ENCODE peak calls at places on chromosomes 12 and 14, in eight cellular contexts. N, X, H, P, W, I, E and Q are unnamed samples. For H3K4me1 and H3K9me3, the result is how much of the 10 kb centered on the place peaks cover.

GRCh38 chr12:131108171-131108955 is 154.7 kb downstream of the ADGRD1 start:
- DNase-seq in N (no peak), X (no peak), H (no peak), P (no peak), W (no peak), I (no peak), E (no peak), Q (no peak)

GRCh38 chr14:103207404-103208072 is 84.3 kb downstream of the TNFAIP2 start:
- DNase-seq in N (peak), X (peak), H (no peak), P (no peak), W (peak), I (no peak), E (peak), Q (no peak)

GRCh38 chr12:67595365-67595764 is 53.2 kb upstream of the DYRK2 start:
- DNase-seq in N (no peak), X (no peak), H (no peak), P (no peak), W (no peak), I (no peak), E (no peak), Q (no peak)

GRCh38 chr14:95507701-95508103 is 8.7 kb downstream of the SYNE3 start:
- DNase-seq in N (no peak), X (peak), H (peak), P (no peak), W (peak), I (peak), E (no peak), Q (peak)

GRCh38 chr12:33041562-33041961 is 145.0 kb upstream of the PKP2 start:
- DNase-seq in N (no peak), X (no peak), H (no peak), P (no peak), W (no peak), I (no peak), E (no peak), Q (no peak)

GRCh38 chr12:26271889-26272492 is 76.6 kb downstream of the SSPN start:
- DNase-seq in N (peak), X (peak), H (no peak), P (no peak), W (peak), I (no peak), E (peak), Q (peak)

GRCh38 chr12:96908170-96908675 is 1.2 kb downstream of the NEDD1 start:
- DNase-seq in N (no peak), X (peak), H (no peak), P (no peak), W (no peak), I (no peak), E (no peak), Q (no peak)

GRCh38 chr14:89503458-89503996 is 86.5 kb upstream of the FOXN3 start:
- DNase-seq in N (no peak), X (no peak), H (no peak), P (no peak), W (no peak), I (no peak), E (no peak), Q (no peak)

GRCh38 chr14:65444230-65444629 is 31.7 kb downstream of the FUT8 start:
- DNase-seq in N (no peak), X (no peak), H (no peak), P (no peak), W (no peak), I (no peak), E (no peak), Q (no peak)

GRCh38 chr12:22610148-22610547 is 14.8 kb upstream of the ETNK1 start:
- DNase-seq in N (no peak), X (no peak), H (no peak), P (no peak), W (no peak), I (no peak), E (no peak), Q (no peak)

GRCh38 chr12:66160704-66161103 is 9.1 kb downstream of the TMBIM4 start:
- DNase-seq in N (no peak), X (no peak), H (peak), P (no peak), W (peak), I (no peak), E (no peak), Q (no peak)

GRCh38 chr14:80211143-80212024 is at the start of gene DIO2:
- DNase-seq in N (no peak), X (peak), H (no peak), P (no peak), W (peak), I (no peak), E (peak), Q (peak)

GRCh38 chr12:107404981-107405380 is 280.6 kb upstream of the PWP1 start:
- DNase-seq in N (no peak), X (peak), H (no peak), P (peak), W (no peak), I (no peak), E (peak), Q (no peak)

GRCh38 chr12:121927798-121928197 is 9.4 kb downstream of the CFAP251 start:
- DNase-seq in N (no peak), X (peak), H (no peak), P (no peak), W (no peak), I (no peak), E (no peak), Q (no peak)

GRCh38 chr12:29255061-29255460 is 106.0 kb downstream of the FAR2 start:
- DNase-seq in N (no peak), X (no peak), H (no peak), P (no peak), W (no peak), I (no peak), E (peak), Q (no peak)

GRCh38 chr14:34175574-34175973 is 224.7 kb upstream of the EGLN3 start:
- DNase-seq in N (no peak), X (no peak), H (no peak), P (no peak), W (no peak), I (no peak), E (no peak), Q (no peak)

GRCh38 chr12:95918194-95918993 is 24.0 kb downstream of the CCDC38 start:
- DNase-seq in N (no peak), X (peak), H (no peak), P (peak), W (no peak), I (peak), E (peak), Q (no peak)

GRCh38 chr12:13961983-13962382 is 19.4 kb downstream of the GRIN2B start:
- DNase-seq in N (no peak), X (no peak), H (no peak), P (no peak), W (no peak), I (no peak), E (no peak), Q (no peak)

GRCh38 chr14:61477845-61478438 is 156.6 kb downstream of the PRKCH start:
- DNase-seq in N (peak), X (peak), H (no peak), P (no peak), W (peak), I (peak), E (peak), Q (peak)

GRCh38 chr12:113891737-113892520 is 74.2 kb downstream of the RBM19 start:
- DNase-seq in N (no peak), X (no peak), H (no peak), P (no peak), W (no peak), I (no peak), E (no peak), Q (no peak)

GRCh38 chr12:27531916-27532315 is 7.9 kb downstream of the PPFIBP1 start:
- DNase-seq in N (no peak), X (peak), H (no peak), P (no peak), W (no peak), I (no peak), E (no peak), Q (no peak)

GRCh38 chr12:27534765-27535161 is 10.8 kb downstream of the PPFIBP1 start:
- DNase-seq in N (no peak), X (no peak), H (no peak), P (no peak), W (no peak), I (no peak), E (no peak), Q (no peak)

GRCh38 chr12:27537855-27538675 is 14.1 kb downstream of the PPFIBP1 start:
- DNase-seq in N (no peak), X (peak), H (no peak), P (no peak), W (no peak), I (no peak), E (no peak), Q (no peak)

GRCh38 chr12:27534060-27534764 is 10.2 kb downstream of the PPFIBP1 start:
- DNase-seq in N (no peak), X (no peak), H (no peak), P (no peak), W (no peak), I (no peak), E (no peak), Q (no peak)

GRCh38 chr12:27535318-27535717 is 11.3 kb downstream of the PPFIBP1 start:
- DNase-seq in N (no peak), X (no peak), H (no peak), P (no peak), W (no peak), I (no peak), E (no peak), Q (no peak)
- H3K4me1 ChIP-seq in N (under half), X (under half), H (under half), P (under half), W (under half), I (under half), E (under half), Q (under half)

GRCh38 chr14:26595922-26596721 is 1.7 kb downstream of the NOVA1 start:
- DNase-seq in N (no peak), X (peak), H (no peak), P (no peak), W (no peak), I (no peak), E (no peak), Q (no peak)
- H3K27ac ChIP-seq in N (no peak), X (no peak), H (peak), P (no peak), W (no peak), I (no peak), E (no peak), Q (peak)

DNA sequence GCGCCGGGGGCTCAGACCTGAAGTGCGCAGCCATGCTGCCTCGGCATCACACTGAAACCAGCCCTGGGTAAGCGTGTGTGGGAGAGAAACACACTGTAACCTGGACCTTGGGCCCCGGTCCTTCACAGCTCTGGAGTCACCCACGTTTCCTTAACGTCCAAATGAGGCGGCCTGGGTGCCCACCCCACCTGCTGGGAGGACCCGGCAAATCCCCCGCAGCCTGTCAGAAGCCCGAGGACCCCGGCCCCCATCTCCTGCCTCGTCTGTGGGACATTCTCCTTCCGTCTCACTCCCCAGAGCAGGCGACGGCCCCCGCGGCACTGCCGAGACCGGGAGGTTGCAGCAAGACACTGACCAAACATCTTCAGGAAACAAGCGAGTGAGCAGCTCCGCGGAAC is 66.5 kb upstream of the GALNT9 start:
- DNase-seq in N (no peak), X (no peak), H (no peak), P (no peak), W (no peak), I (no peak), E (no peak), Q (peak)
- H3K9me3 ChIP-seq in N (under half), X (under half), H (under half), P (under half), W (under half), I (under half), E (under half), Q (under half)

DNA sequence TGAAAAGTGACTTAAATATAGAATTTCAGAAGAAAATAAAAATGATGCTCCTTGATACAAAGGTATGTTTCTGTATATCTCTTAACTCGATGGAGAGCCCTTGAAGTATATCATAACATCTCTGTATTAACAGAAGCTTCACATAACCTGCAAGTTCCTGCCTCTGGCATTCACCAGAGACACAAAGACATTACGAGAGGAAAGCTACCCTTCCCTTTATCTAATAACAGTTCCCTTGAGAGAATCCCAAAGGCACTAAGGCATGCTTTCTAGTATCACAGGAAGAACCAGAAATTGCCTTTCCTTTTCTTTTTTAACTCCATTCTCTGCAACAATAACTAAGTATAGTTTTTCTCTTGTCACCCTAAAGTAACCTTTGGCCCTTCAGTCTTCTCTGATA is 164.5 kb downstream of the MGAT4C start:
- DNase-seq in N (no peak), X (no peak), H (no peak), P (no peak), W (no peak), I (no peak), E (no peak), Q (no peak)
- H3K4me1 ChIP-seq in N (under half), X (under half), H (under half), P (under half), W (under half), I (under half), E (under half), Q (under half)

DNA sequence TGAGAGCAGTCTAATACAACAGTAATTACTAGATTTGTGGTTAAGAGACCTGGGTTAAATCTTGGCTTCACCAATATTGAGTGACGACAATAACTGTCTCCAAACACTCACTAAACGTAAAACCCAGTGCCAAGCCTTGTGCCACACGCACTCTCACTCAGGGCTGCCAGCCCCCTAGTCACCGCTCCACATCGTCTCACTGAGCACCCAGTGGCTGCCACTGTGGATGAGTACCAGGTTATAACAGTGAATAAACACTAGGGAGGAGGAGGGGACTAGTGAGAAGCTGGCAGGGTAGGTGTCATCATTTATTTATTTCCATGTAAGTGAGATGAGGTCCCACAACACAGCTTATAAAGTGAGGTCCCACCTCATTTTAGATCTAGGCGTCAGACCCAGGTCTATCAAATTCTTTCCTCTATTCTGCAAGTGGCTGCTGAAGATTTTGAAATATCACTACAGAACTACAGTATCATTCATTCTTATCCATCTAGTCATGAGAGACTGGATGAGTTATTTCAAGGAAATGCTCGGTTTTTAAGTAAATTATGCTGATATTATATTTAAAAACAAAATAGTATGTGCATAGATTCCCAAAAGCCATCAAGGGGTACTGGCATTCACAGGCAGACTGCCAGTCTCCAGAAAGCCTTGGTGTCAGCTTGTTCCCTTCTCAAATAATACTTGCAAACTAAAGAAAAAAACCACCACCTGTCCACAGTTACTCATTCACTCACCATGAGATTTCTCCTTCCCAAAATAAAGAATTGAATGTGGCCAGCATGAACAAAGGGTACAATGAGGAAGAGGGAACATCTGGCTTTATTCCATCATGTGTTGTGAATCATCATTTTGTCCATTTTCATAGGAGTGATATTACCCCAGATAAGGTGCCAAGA is 84.0 kb downstream of the PTPN21 start:
- DNase-seq in N (no peak), X (peak), H (no peak), P (no peak), W (no peak), I (no peak), E (no peak), Q (no peak)
- H3K27ac ChIP-seq in N (no peak), X (peak), H (no peak), P (no peak), W (no peak), I (no peak), E (no peak), Q (no peak)

GRCh38 chr12:34342048-34342447 is 319.8 kb downstream of the ALG10 start:
- DNase-seq in N (no peak), X (no peak), H (no peak), P (no peak), W (no peak), I (no peak), E (no peak), Q (no peak)
- H3K9me3 ChIP-seq in N (under half), X (under half), H (under half), P (under half), W (under half), I (under half), E (under half), Q (half or more)

DNA sequence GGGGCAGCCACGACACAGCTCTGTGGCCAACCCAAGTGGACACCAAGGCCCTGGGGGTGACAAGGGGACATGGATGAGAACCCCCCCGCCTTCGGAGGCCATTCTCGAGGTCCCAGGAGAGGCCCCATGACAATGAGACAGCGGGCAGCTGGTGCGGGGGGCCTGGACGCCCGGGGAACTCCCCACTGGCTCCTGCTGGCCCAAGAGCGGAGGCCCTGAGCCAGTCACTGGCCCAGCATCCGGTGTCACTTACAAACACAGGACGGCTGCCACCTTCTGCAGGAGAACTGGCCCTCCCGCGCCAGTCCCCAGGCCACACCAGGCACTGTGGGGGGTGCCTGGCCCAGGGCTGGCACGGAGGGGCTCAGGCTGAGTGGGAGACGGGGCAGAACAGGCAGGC is 51.4 kb downstream of the NCOR2 start:
- DNase-seq in N (no peak), X (no peak), H (no peak), P (no peak), W (peak), I (no peak), E (no peak), Q (no peak)
- H3K4me1 ChIP-seq in N (under half), X (under half), H (half or more), P (half or more), W (half or more), I (under half), E (under half), Q (half or more)